ENCODE peak calls at places on chromosomes 16 and 17, in seven cellular contexts. One of them, this sample, is unnamed.
A peak's percentile ranks its signal among the peaks of the same experiment; 100 is the strongest.

GRCh38 chr17:40485851-40486512 is 15.4 kb downstream of the TNS4 start:
- DNase-seq in SK-N-SH: no peak
- DNase-seq in neural progenitor cell: no peak
- DNase-seq in HCT116: peak; percentile 88
- DNase-seq in MM.1S: no peak
- DNase-seq in hepatocyte: peak; percentile 76
- DNase-seq in PC-3: peak; percentile 91
- DNase-seq in this sample: peak; percentile 98

GRCh38 chr17:30278032-30278431 is 13.7 kb downstream of the BLMH start:
- DNase-seq in SK-N-SH: peak; percentile 45
- DNase-seq in neural progenitor cell: peak; percentile 61
- DNase-seq in hepatocyte: peak; percentile 46
- DNase-seq in MM.1S: no peak
- DNase-seq in PC-3: peak; percentile 9
- DNase-seq in HCT116: no peak
- DNase-seq in this sample: peak; percentile 62

GRCh38 chr16:78871241-78871640 is 729.3 kb downstream of the MAF start:
- DNase-seq in HCT116: no peak
- DNase-seq in neural progenitor cell: no peak
- DNase-seq in hepatocyte: no peak
- DNase-seq in PC-3: no peak
- DNase-seq in SK-N-SH: no peak
- DNase-seq in MM.1S: no peak
- DNase-seq in this sample: no peak

GRCh38 chr17:27456681-27457404 is 595 bp downstream of the KSR1 start:
- DNase-seq in MM.1S: no peak
- DNase-seq in PC-3: no peak
- DNase-seq in HCT116: no peak
- DNase-seq in neural progenitor cell: peak; percentile 32
- DNase-seq in hepatocyte: peak; percentile 29
- DNase-seq in SK-N-SH: peak; percentile 54
- DNase-seq in this sample: peak; percentile 38

GRCh38 chr16:65663774-65664173 is 541.9 kb upstream of the CDH11 start:
- DNase-seq in HCT116: no peak
- DNase-seq in neural progenitor cell: no peak
- DNase-seq in MM.1S: no peak
- DNase-seq in SK-N-SH: no peak
- DNase-seq in PC-3: peak; percentile 16
- DNase-seq in hepatocyte: no peak
- DNase-seq in this sample: no peak

GRCh38 chr16:65808735-65809134 is 557.8 kb upstream of the CDH5 start:
- DNase-seq in SK-N-SH: no peak
- DNase-seq in PC-3: no peak
- DNase-seq in neural progenitor cell: no peak
- DNase-seq in HCT116: no peak
- DNase-seq in MM.1S: no peak
- DNase-seq in hepatocyte: no peak
- DNase-seq in this sample: no peak

GRCh38 chr17:31687505-31688126 is 171.4 kb downstream of the COPRS start:
- DNase-seq in neural progenitor cell: no peak
- DNase-seq in SK-N-SH: no peak
- DNase-seq in PC-3: peak; percentile 40
- DNase-seq in HCT116: no peak
- DNase-seq in hepatocyte: no peak
- DNase-seq in MM.1S: no peak
- DNase-seq in this sample: no peak

GRCh38 chr16:31071861-31072260 is 2.2 kb downstream of the ZNF668 start:
- DNase-seq in HCT116: no peak
- DNase-seq in SK-N-SH: no peak
- DNase-seq in PC-3: peak; percentile 15
- DNase-seq in MM.1S: no peak
- DNase-seq in hepatocyte: peak; percentile 12
- DNase-seq in neural progenitor cell: peak; percentile 28
- DNase-seq in this sample: peak; percentile 90

GRCh38 chr17:47719411-47720152 is 13.5 kb upstream of the TBX21 start:
- DNase-seq in SK-N-SH: no peak
- DNase-seq in neural progenitor cell: no peak
- DNase-seq in HCT116: no peak
- DNase-seq in MM.1S: peak; percentile 42
- DNase-seq in hepatocyte: no peak
- DNase-seq in PC-3: peak; percentile 92
- DNase-seq in this sample: peak; percentile 83

GRCh38 chr16:57264950-57265371 is 19.5 kb downstream of the PLLP start:
- DNase-seq in HCT116: no peak
- DNase-seq in neural progenitor cell: no peak
- DNase-seq in PC-3: no peak
- DNase-seq in hepatocyte: no peak
- DNase-seq in MM.1S: no peak
- DNase-seq in SK-N-SH: peak; percentile 4
- DNase-seq in this sample: no peak

GRCh38 chr16:88754912-88755744 is 29.9 kb downstream of the PIEZO1 start:
- DNase-seq in neural progenitor cell: peak; percentile 80
- DNase-seq in hepatocyte: peak; percentile 68
- DNase-seq in PC-3: peak; percentile 73
- DNase-seq in HCT116: no peak
- DNase-seq in MM.1S: no peak
- DNase-seq in SK-N-SH: peak; percentile 84
- DNase-seq in this sample: peak; percentile 83

GRCh38 chr16:25213709-25214416 is 2.9 kb upstream of the AQP8 start:
- DNase-seq in SK-N-SH: no peak
- DNase-seq in HCT116: no peak
- DNase-seq in MM.1S: no peak
- DNase-seq in hepatocyte: no peak
- DNase-seq in neural progenitor cell: no peak
- DNase-seq in PC-3: no peak
- DNase-seq in this sample: no peak

GRCh38 chr17:20263595-20263994 is 203.7 kb downstream of the LGALS9B start:
- DNase-seq in SK-N-SH: no peak
- DNase-seq in HCT116: peak; percentile 1
- DNase-seq in neural progenitor cell: no peak
- DNase-seq in PC-3: no peak
- DNase-seq in hepatocyte: no peak
- DNase-seq in MM.1S: no peak
- DNase-seq in this sample: peak; percentile 24

GRCh38 chr16:67541391-67542263 is 13.0 kb downstream of the RIPOR1 start:
- DNase-seq in neural progenitor cell: no peak
- DNase-seq in hepatocyte: no peak
- DNase-seq in SK-N-SH: no peak
- DNase-seq in HCT116: no peak
- DNase-seq in PC-3: peak; percentile 69
- DNase-seq in MM.1S: no peak
- DNase-seq in this sample: peak; percentile 43

GRCh38 chr17:19904412-19904811 is 36.7 kb upstream of the ULK2 start:
- DNase-seq in neural progenitor cell: no peak
- DNase-seq in PC-3: peak; percentile 41
- DNase-seq in SK-N-SH: no peak
- DNase-seq in hepatocyte: no peak
- DNase-seq in MM.1S: no peak
- DNase-seq in HCT116: no peak
- DNase-seq in this sample: peak; percentile 82

GRCh38 chr17:54968954-54969400 is 412 bp downstream of the STXBP4 start:
- DNase-seq in SK-N-SH: peak; percentile 69
- DNase-seq in hepatocyte: peak; percentile 40
- DNase-seq in MM.1S: no peak
- DNase-seq in neural progenitor cell: no peak
- DNase-seq in PC-3: peak; percentile 23
- DNase-seq in HCT116: no peak
- DNase-seq in this sample: peak; percentile 66

GRCh38 chr17:8225813-8226535 is 15.6 kb upstream of the AURKB start:
- DNase-seq in neural progenitor cell: peak; percentile 83
- DNase-seq in PC-3: peak; percentile 55
- DNase-seq in hepatocyte: peak; percentile 76
- DNase-seq in SK-N-SH: no peak
- DNase-seq in HCT116: peak; percentile 74
- DNase-seq in MM.1S: no peak
- DNase-seq in this sample: peak; percentile 85

GRCh38 chr16:77090062-77090461 is 100.9 kb upstream of the MON1B start:
- DNase-seq in MM.1S: no peak
- DNase-seq in PC-3: no peak
- DNase-seq in SK-N-SH: no peak
- DNase-seq in hepatocyte: peak; percentile 38
- DNase-seq in neural progenitor cell: no peak
- DNase-seq in HCT116: no peak
- DNase-seq in this sample: no peak

GRCh38 chr17:77553459-77554066 is 404.9 kb upstream of the TNRC6C start:
- DNase-seq in MM.1S: no peak
- DNase-seq in PC-3: no peak
- DNase-seq in neural progenitor cell: no peak
- DNase-seq in SK-N-SH: no peak
- DNase-seq in HCT116: no peak
- DNase-seq in hepatocyte: no peak
- DNase-seq in this sample: no peak

GRCh38 chr17:47230864-47231263 is 21.7 kb downstream of the MYL4 start:
- DNase-seq in SK-N-SH: no peak
- DNase-seq in hepatocyte: no peak
- DNase-seq in HCT116: no peak
- DNase-seq in neural progenitor cell: no peak
- DNase-seq in PC-3: no peak
- DNase-seq in MM.1S: peak; percentile 39
- DNase-seq in this sample: no peak

GRCh38 chr17:44820631-44821196 is 9.4 kb downstream of the GJC1 start:
- DNase-seq in HCT116: peak; percentile 98
- DNase-seq in MM.1S: no peak
- DNase-seq in SK-N-SH: no peak
- DNase-seq in neural progenitor cell: no peak
- DNase-seq in hepatocyte: peak; percentile 30
- DNase-seq in PC-3: peak; percentile 95
- DNase-seq in this sample: peak; percentile 96

GRCh38 chr17:49966767-49967166 is 2.2 kb upstream of the DLX4 start:
- DNase-seq in hepatocyte: no peak
- DNase-seq in neural progenitor cell: no peak
- DNase-seq in PC-3: no peak
- DNase-seq in MM.1S: no peak
- DNase-seq in SK-N-SH: no peak
- DNase-seq in HCT116: no peak
- DNase-seq in this sample: no peak

GRCh38 chr16:1159973-1160772 is 7.3 kb downstream of the CACNA1H start:
- DNase-seq in PC-3: peak; percentile 15
- DNase-seq in neural progenitor cell: no peak
- DNase-seq in HCT116: no peak
- DNase-seq in MM.1S: no peak
- DNase-seq in hepatocyte: peak; percentile 51
- DNase-seq in SK-N-SH: peak; percentile 62
- DNase-seq in this sample: no peak

GRCh38 chr16:67516296-67517177 is 12.1 kb upstream of the RIPOR1 start:
- DNase-seq in hepatocyte: peak; percentile 39
- DNase-seq in PC-3: peak; percentile 55
- DNase-seq in SK-N-SH: no peak
- DNase-seq in MM.1S: no peak
- DNase-seq in neural progenitor cell: no peak
- DNase-seq in HCT116: no peak
- DNase-seq in this sample: peak; percentile 73

GRCh38 chr17:78381601-78382168 is 3.2 kb downstream of the PGS1 start:
- DNase-seq in PC-3: no peak
- DNase-seq in MM.1S: no peak
- DNase-seq in SK-N-SH: no peak
- DNase-seq in neural progenitor cell: no peak
- DNase-seq in HCT116: no peak
- DNase-seq in hepatocyte: no peak
- DNase-seq in this sample: peak; percentile 69

GRCh38 chr16:73040136-73040535 is 7.8 kb downstream of the ZFHX3 start:
- DNase-seq in MM.1S: no peak
- DNase-seq in HCT116: no peak
- DNase-seq in PC-3: no peak
- DNase-seq in neural progenitor cell: peak; percentile 57
- DNase-seq in hepatocyte: no peak
- DNase-seq in SK-N-SH: no peak
- DNase-seq in this sample: no peak

GRCh38 chr17:61444831-61445230 is 7.4 kb upstream of the TBX4 start:
- DNase-seq in PC-3: peak; percentile 88
- DNase-seq in hepatocyte: peak; percentile 62
- DNase-seq in HCT116: no peak
- DNase-seq in SK-N-SH: no peak
- DNase-seq in MM.1S: no peak
- DNase-seq in neural progenitor cell: no peak
- DNase-seq in this sample: peak; percentile 32
- TF ChIP-seq EZH2phosphoT487 in PC-3: no peak
- TF ChIP-seq EZH2phosphoT487 in hepatocyte: no peak
- TF ChIP-seq EZH2phosphoT487 in HCT116: no peak
- TF ChIP-seq EZH2phosphoT487 in SK-N-SH: no peak
- TF ChIP-seq EZH2phosphoT487 in MM.1S: no peak
- TF ChIP-seq EZH2phosphoT487 in neural progenitor cell: no peak
- TF ChIP-seq EZH2phosphoT487 in this sample: no peak

DNA sequence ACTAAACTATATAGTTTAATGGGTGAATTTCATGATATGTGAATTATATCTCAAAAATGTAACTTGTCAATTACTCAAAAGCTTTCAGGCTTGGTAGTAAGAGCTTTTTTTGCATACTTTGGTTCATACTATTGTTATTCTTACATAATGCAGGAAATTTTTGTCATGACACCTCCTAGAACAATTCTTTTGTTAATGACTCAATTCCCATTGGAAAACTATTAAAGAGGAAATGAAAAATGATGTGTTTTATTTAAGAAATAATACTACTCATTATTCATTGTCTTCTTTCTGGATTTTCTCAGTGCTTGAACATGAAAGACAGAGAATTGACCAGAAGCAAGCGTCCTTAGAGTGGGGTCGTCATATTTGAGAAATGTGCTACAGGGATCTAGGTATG is 196.4 kb upstream of the KCNJ16 start:
- DNase-seq in neural progenitor cell: no peak
- DNase-seq in SK-N-SH: no peak
- DNase-seq in HCT116: no peak
- DNase-seq in PC-3: no peak
- DNase-seq in hepatocyte: no peak
- DNase-seq in MM.1S: no peak
- DNase-seq in this sample: peak; percentile 53
- H3K9me3 ChIP-seq in neural progenitor cell: no peaks in the 10 kb centered on the region
- H3K9me3 ChIP-seq in SK-N-SH: peaks cover 9% of the 10 kb centered on the region
- H3K9me3 ChIP-seq in HCT116: peaks cover 16% of the 10 kb centered on the region
- H3K9me3 ChIP-seq in PC-3: peaks cover 6% of the 10 kb centered on the region
- H3K9me3 ChIP-seq in hepatocyte: no peaks in the 10 kb centered on the region
- H3K9me3 ChIP-seq in MM.1S: no peaks in the 10 kb centered on the region
- H3K9me3 ChIP-seq in this sample: no peaks in the 10 kb centered on the region

GRCh38 chr17:57400648-57401047 is 144.3 kb downstream of the MSI2 start:
- DNase-seq in HCT116: no peak
- DNase-seq in MM.1S: no peak
- DNase-seq in SK-N-SH: no peak
- DNase-seq in PC-3: peak; percentile 22
- DNase-seq in hepatocyte: no peak
- DNase-seq in neural progenitor cell: no peak
- DNase-seq in this sample: no peak
- H3K36me3 ChIP-seq in HCT116: no peaks in the 10 kb centered on the region
- H3K36me3 ChIP-seq in MM.1S: no peaks in the 10 kb centered on the region
- H3K36me3 ChIP-seq in SK-N-SH: no peaks in the 10 kb centered on the region
- H3K36me3 ChIP-seq in PC-3: no peaks in the 10 kb centered on the region
- H3K36me3 ChIP-seq in hepatocyte: no peaks in the 10 kb centered on the region
- H3K36me3 ChIP-seq in neural progenitor cell: no peaks in the 10 kb centered on the region
- H3K36me3 ChIP-seq in this sample: no peaks in the 10 kb centered on the region

DNA sequence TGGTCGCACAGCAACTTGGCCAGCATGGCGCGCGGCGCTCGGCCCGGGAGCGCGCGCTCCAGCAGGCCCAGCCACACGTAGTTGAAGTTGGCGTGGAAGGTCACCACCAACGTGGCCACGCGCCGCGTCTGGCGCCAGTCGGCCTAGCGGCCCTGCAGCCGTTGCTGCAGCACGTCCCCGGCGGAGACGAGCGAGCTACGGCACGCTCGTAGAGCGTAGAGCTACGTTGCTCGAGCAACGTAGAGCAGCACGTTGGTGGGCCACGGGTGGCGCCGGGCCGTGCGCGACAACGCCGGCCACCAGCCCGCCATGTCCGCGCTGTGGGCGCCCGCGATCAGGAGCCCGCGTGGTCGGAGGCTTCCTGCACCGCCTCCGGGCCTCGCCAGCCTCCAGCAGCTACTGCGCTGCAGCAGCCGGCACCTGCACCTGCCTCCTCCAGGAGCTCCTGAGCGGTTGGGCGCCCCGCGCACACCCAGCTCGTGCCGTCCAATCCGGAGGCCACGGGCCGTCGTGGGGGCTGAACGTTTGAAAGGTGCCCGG is 13.4 kb upstream of the SULT1A1 start:
- DNase-seq in neural progenitor cell: no peak
- DNase-seq in HCT116: peak; percentile 43
- DNase-seq in SK-N-SH: no peak
- DNase-seq in PC-3: peak; percentile 67
- DNase-seq in MM.1S: peak; percentile 87
- DNase-seq in hepatocyte: no peak
- DNase-seq in this sample: peak; percentile 53
- TF ChIP-seq EZH2phosphoT487 in neural progenitor cell: no peak
- TF ChIP-seq EZH2phosphoT487 in HCT116: no peak
- TF ChIP-seq EZH2phosphoT487 in SK-N-SH: no peak
- TF ChIP-seq EZH2phosphoT487 in PC-3: no peak
- TF ChIP-seq EZH2phosphoT487 in MM.1S: no peak
- TF ChIP-seq EZH2phosphoT487 in hepatocyte: no peak
- TF ChIP-seq EZH2phosphoT487 in this sample: no peak